ENCODE peak calls at places on chromosomes 2 and 18, in seven cellular contexts. O, L, G, P, D, Y and M are unnamed samples.

GRCh38 chr2:122927217-122927616 is 1097.9 kb upstream of the CNTNAP5 start:
- DNase-seq in O (no peak), L (peak; percentile 74), G (no peak), P (peak; percentile 91), D (no peak), Y (peak; percentile 59), M (no peak)

GRCh38 chr18:50819027-50819726 is 639 bp downstream of the MRO start:
- DNase-seq in O (no peak), L (peak; percentile 26), G (no peak), P (peak; percentile 90), D (no peak), Y (peak; percentile 90), M (no peak)

GRCh38 chr2:18272148-18272494 is 288.3 kb downstream of the RDH14 start:
- DNase-seq in O (no peak), L (no peak), G (no peak), P (no peak), D (no peak), Y (no peak), M (no peak)

GRCh38 chr2:196239622-196240587 is 68.5 kb upstream of the STK17B start:
- DNase-seq in O (peak; percentile 72), L (no peak), G (no peak), P (peak; percentile 42), D (peak; percentile 93), Y (peak; percentile 18), M (no peak)

GRCh38 chr2:42859801-42860200 is 67.4 kb upstream of the HAAO start:
- DNase-seq in O (no peak), L (no peak), G (no peak), P (no peak), D (no peak), Y (no peak), M (no peak)

GRCh38 chr2:202529389-202529788 is 105.4 kb upstream of the FAM117B start:
- DNase-seq in O (no peak), L (no peak), G (no peak), P (no peak), D (peak; percentile 86), Y (no peak), M (no peak)

GRCh38 chr2:235064980-235065379 is 113.2 kb downstream of the SH3BP4 start:
- DNase-seq in O (no peak), L (no peak), G (no peak), P (no peak), D (no peak), Y (no peak), M (no peak)

GRCh38 chr2:4354164-4354563 is 650.8 kb downstream of the DCDC2C start:
- DNase-seq in O (no peak), L (no peak), G (no peak), P (no peak), D (no peak), Y (no peak), M (no peak)

GRCh38 chr2:31654241-31654640 is 73.5 kb upstream of the SRD5A2 start:
- DNase-seq in O (no peak), L (no peak), G (no peak), P (no peak), D (no peak), Y (no peak), M (no peak)

GRCh38 chr2:53131416-53131815 is 636.2 kb upstream of the CHAC2 start:
- DNase-seq in O (no peak), L (no peak), G (no peak), P (peak; percentile 22), D (peak; percentile 57), Y (peak; percentile 17), M (no peak)

GRCh38 chr2:125456851-125457250 is 1199.1 kb upstream of the GYPC start:
- DNase-seq in O (no peak), L (no peak), G (no peak), P (no peak), D (no peak), Y (no peak), M (no peak)

GRCh38 chr18:56747032-56747658 is 96.0 kb downstream of the WDR7 start:
- DNase-seq in O (no peak), L (no peak), G (no peak), P (no peak), D (no peak), Y (no peak), M (no peak)

GRCh38 chr18:77147418-77147852 is 14.9 kb upstream of the MBP start:
- DNase-seq in O (peak; percentile 42), L (no peak), G (no peak), P (no peak), D (peak; percentile 52), Y (no peak), M (no peak)

DNA sequence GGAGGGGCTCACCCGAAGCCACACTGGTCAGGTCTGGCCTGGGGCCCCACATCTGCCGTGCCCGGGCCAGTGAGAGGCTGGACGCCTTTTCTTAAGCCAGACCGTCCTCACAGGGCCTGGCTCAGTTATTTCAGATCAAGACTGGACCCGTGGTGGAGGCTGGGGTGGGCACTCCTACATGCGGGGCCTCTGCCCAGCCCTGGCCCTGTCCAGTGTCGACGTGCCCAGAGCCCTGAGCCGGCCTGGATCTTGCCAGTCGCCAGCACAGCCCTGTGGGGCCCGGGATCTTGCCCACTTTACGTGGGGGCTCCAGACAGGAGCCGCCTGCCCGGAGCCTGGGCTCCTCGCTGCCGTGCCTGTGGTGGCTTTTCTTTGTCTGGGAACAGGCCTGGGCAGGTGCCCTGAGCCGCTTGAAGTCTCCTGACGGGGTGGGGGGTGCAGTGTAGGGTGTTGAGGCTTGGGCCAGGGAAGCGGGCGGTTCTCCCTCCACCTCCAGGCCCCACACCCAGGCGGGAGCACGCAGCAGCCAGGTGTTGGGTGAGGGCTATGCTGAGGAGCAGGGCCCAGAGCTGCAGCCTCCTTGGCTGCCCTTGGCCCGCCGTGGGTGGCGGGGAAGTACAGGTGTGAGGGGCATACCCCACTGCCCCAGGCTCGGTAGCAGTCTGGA is 6.0 kb downstream of the GPC1 start:
- DNase-seq in O (no peak), L (no peak), G (no peak), P (no peak), D (no peak), Y (no peak), M (no peak)
- H3K27ac ChIP-seq in O (no peak overlapping the region), L (no peak overlapping the region), G (no peak overlapping the region), P (no peak overlapping the region), D (no peak overlapping the region), Y (no peak overlapping the region), M (peak overlapping the region; percentile 39)

GRCh38 chr2:120517790-120518469 is 172.0 kb downstream of the INHBB start:
- DNase-seq in O (no peak), L (no peak), G (no peak), P (no peak), D (peak; percentile 16), Y (no peak), M (no peak)
- H3K27me3 ChIP-seq in O (no peaks in the 10 kb centered on the region), L (peaks cover 11% of the 10 kb centered on the region), G (no peaks in the 10 kb centered on the region), P (no peaks in the 10 kb centered on the region), D (peaks cover 44% of the 10 kb centered on the region), Y (no peaks in the 10 kb centered on the region), M (no peaks in the 10 kb centered on the region)

GRCh38 chr18:59222341-59222740 is 2.4 kb downstream of the GRP start:
- DNase-seq in O (no peak), L (no peak), G (no peak), P (no peak), D (no peak), Y (no peak), M (no peak)

GRCh38 chr18:59220784-59221765 is 1.1 kb downstream of the GRP start:
- DNase-seq in O (no peak), L (no peak), G (no peak), P (peak; percentile 44), D (no peak), Y (peak; percentile 48), M (no peak)

GRCh38 chr18:59220164-59220783 is 316 bp downstream of the GRP start:
- DNase-seq in O (no peak), L (no peak), G (no peak), P (peak; percentile 47), D (no peak), Y (peak; percentile 68), M (no peak)

GRCh38 chr18:59218018-59218417 is 1.9 kb upstream of the GRP start:
- DNase-seq in O (no peak), L (no peak), G (no peak), P (no peak), D (no peak), Y (no peak), M (no peak)

DNA sequence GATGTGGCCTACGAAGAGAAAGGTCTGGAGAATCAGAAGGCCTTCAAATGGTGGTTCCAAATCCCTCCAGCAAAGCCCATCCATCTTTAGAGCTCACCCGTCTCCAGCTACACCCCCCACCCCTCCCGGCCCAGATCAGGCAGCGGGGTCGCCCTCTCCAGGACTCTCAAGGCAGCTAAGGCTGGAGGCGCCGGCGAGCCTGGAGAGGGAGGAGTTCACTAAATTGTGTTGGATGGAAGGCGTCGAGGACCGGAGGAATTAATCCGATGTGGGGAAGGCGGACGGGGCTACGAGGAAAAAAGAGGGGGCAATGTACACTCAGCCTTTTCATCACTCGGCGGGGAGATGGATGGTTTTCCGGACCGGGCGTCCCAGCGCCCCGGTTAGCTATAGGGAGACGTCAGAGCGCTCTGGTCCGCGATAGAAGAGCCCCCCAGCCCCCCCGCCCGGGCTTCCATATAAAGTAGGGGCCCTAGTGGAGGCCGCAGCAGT is at the start of gene GRP:
- DNase-seq in O (no peak), L (no peak), G (no peak), P (peak; percentile 72), D (no peak), Y (peak; percentile 59), M (no peak)
- H3K27ac ChIP-seq in O (no peak within 1 kb of the TSS), L (no peak within 1 kb of the TSS), G (no peak within 1 kb of the TSS), P (no peak within 1 kb of the TSS), D (no peak within 1 kb of the TSS), Y (no peak within 1 kb of the TSS), M (no peak within 1 kb of the TSS)

GRCh38 chr2:176151199-176152099 is at the start of gene HOXD4:
- DNase-seq in O (no peak), L (no peak), G (no peak), P (peak; percentile 36), D (no peak), Y (peak; percentile 51), M (peak; percentile 44)

GRCh38 chr2:176150338-176151198 is 782 bp upstream of the HOXD4 start:
- DNase-seq in O (no peak), L (no peak), G (no peak), P (no peak), D (no peak), Y (peak; percentile 17), M (no peak)

GRCh38 chr2:176147790-176148496 is 3.4 kb upstream of the HOXD4 start:
- DNase-seq in O (no peak), L (no peak), G (no peak), P (peak; percentile 52), D (no peak), Y (peak; percentile 68), M (peak; percentile 52)

GRCh38 chr2:176148758-176149483 is 2.4 kb upstream of the HOXD4 start:
- DNase-seq in O (no peak), L (no peak), G (no peak), P (no peak), D (no peak), Y (peak; percentile 13), M (no peak)

DNA sequence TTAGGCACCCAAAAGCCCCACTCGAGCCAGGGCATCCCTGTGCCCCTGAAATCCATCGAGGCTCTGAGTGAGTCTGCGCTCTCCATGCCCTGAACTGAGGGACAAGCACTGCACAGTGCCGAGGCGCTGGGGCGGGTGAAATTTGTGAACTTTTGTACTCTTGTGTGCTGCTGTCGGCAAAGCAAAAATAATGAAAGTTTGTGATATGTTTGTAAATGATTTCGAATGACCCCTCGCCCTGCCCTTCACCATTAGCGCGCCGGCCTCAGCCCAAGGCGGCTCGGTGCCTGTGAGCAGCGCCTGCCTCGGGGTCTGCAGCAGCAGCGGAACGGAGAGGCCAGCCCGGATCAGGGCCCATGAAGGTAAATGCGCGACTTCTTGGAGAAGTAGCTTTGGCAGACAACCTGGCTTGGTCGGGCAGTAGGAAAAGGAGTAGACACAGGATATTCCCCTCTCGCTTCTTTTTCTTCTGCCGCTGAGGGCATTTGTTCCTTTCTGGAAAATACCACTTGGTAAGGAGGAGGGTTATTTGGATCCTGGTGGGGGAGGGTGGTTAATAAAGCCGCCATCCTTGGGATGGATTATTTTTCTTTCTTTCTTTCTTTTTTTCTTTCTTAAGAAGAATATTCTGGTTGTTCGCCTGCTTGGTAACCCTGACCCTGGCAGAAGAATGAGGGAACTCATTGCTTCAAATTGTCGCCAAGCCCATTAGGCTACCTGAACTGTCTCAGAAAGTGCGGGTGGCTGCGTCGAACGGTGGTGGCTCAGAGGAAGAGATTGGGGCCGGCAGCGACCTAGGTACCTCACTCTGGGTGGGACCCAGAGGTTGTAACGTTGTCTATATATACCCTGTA is 1.6 kb upstream of the HOXD4 start:
- DNase-seq in O (no peak), L (no peak), G (no peak), P (no peak), D (no peak), Y (peak; percentile 51), M (peak; percentile 26)
- H3K27me3 ChIP-seq in O (peaks cover 51% of the 10 kb centered on the region), L (peaks cover 100% of the 10 kb centered on the region), G (no peaks in the 10 kb centered on the region), P (peaks cover 93% of the 10 kb centered on the region), D (peaks cover 86% of the 10 kb centered on the region), Y (peaks cover 100% of the 10 kb centered on the region), M (no peaks in the 10 kb centered on the region)